ENCODE peak calls at places on chromosomes 12 and 14, in ten cellular contexts. B is transverse colon, K is H1, P is sigmoid colon, Y is GM23338, L is GM12878, T is stomach, Z is upper lobe of left lung, F is suprapubic skin, C is K562. D is an unnamed sample.
A peak's percentile ranks its signal among the peaks of the same experiment; 100 is the strongest.

GRCh38 chr14:65784574-65784973 is 372.0 kb downstream of the FUT8 start:
- DNase-seq in Z (no peak), L (no peak), Y (no peak), K (no peak), B (no peak), P (no peak), T (no peak), C (no peak), F (no peak), D (peak; percentile 52)

GRCh38 chr12:109202770-109203169 is 86.4 kb downstream of the ACACB start:
- DNase-seq in F (no peak), Y (no peak), C (no peak), T (no peak), Z (no peak), K (no peak), P (peak; percentile 6), B (no peak), L (no peak), D (no peak)

GRCh38 chr12:98578392-98578791 is 15.1 kb upstream of the SLC25A3 start:
- DNase-seq in T (no peak), Z (no peak), C (no peak), K (no peak), L (no peak), B (peak; percentile 23), P (no peak), F (no peak), Y (no peak), D (no peak)

GRCh38 chr12:51443573-51443972 is 18.9 kb downstream of the SLC4A8 start:
- DNase-seq in Y (no peak), T (no peak), F (no peak), C (no peak), K (no peak), L (no peak), P (no peak), B (no peak), Z (no peak), D (no peak)

GRCh38 chr14:31435276-31435675 is 14.9 kb upstream of the HEATR5A start:
- DNase-seq in Z (no peak), F (no peak), B (no peak), Y (no peak), L (no peak), C (no peak), T (no peak), P (no peak), K (no peak), D (no peak)

GRCh38 chr14:74242055-74243042 is 3.1 kb downstream of the VSX2 start:
- DNase-seq in Z (no peak), K (no peak), F (no peak), B (no peak), T (no peak), Y (peak; percentile 50), L (no peak), P (no peak), C (no peak), D (no peak)

GRCh38 chr12:92654929-92655328 is 47.9 kb upstream of the PLEKHG7 start:
- DNase-seq in Z (no peak), P (no peak), B (no peak), C (no peak), T (no peak), L (no peak), K (no peak), Y (no peak), F (no peak), D (no peak)

GRCh38 chr12:110307372-110307771 is 26.3 kb downstream of the ATP2A2 start:
- DNase-seq in T (no peak), B (no peak), K (no peak), Z (no peak), P (no peak), L (no peak), Y (no peak), C (no peak), F (no peak), D (no peak)

GRCh38 chr12:67826946-67827719 is 162.1 kb upstream of the IFNG-AS1 start:
- DNase-seq in B (peak; percentile 14), Z (no peak), T (no peak), Y (no peak), P (no peak), F (no peak), K (no peak), L (no peak), C (no peak), D (no peak)

GRCh38 chr14:104794099-104794498 is 1.4 kb downstream of the AKT1 start:
- DNase-seq in F (no peak), B (peak; percentile 68), L (no peak), Z (peak; percentile 86), P (no peak), C (peak; percentile 61), T (peak; percentile 52), K (peak; percentile 92), Y (no peak), D (no peak)

GRCh38 chr14:55704654-55705053 is 124.6 kb downstream of the KTN1 start:
- DNase-seq in L (no peak), C (no peak), T (no peak), F (no peak), B (no peak), Y (no peak), Z (no peak), K (no peak), P (no peak), D (no peak)

GRCh38 chr12:62848418-62848817 is 86.5 kb downstream of the PPM1H start:
- DNase-seq in K (no peak), F (no peak), B (no peak), L (peak; percentile 3), C (no peak), Y (no peak), Z (no peak), P (no peak), T (no peak), D (no peak)

DNA sequence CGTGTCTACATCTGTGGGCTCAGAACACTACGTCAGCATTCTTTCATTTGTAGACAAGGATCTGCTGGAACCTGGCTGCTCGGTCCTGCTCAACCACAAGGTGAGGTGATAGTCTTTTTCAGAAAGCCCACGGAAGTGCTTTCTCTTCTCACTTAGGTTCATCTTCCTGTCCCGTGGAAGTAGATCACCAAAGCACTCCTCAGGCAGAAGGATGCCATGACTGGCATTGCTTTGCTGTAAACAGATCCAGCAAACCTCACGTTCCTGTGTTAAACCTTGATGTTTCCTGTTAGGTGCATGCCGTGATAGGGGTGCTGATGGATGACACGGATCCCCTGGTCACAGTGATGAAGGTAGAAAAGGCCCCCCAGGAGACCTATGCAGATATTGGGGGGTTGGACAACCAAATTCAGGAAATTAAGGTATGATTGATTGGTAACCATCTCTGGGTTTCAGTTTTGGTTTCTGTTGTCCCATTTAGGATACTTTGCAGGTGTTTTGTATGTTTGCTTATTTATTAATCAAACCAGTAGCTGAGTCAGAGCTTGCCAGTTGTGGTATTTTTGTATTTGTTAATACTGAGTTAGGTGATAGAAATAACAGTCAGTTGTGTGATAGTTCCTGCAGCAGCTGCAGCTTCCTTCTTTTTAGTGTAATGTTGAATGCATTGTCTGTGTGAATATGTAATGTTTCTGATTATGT is 7.5 kb downstream of the PSMC1 start:
- DNase-seq in B (no peak), T (no peak), P (no peak), F (no peak), L (no peak), Z (no peak), C (no peak), Y (no peak), K (no peak), D (no peak)
- H3K4me3 ChIP-seq in B (no peak overlapping the region), T (no peak overlapping the region), P (no peak overlapping the region), F (no peak overlapping the region), L (no peak overlapping the region), Z (no peak overlapping the region), C (no peak overlapping the region), Y (no peak overlapping the region), K (no peak overlapping the region), D (no peak overlapping the region)

DNA sequence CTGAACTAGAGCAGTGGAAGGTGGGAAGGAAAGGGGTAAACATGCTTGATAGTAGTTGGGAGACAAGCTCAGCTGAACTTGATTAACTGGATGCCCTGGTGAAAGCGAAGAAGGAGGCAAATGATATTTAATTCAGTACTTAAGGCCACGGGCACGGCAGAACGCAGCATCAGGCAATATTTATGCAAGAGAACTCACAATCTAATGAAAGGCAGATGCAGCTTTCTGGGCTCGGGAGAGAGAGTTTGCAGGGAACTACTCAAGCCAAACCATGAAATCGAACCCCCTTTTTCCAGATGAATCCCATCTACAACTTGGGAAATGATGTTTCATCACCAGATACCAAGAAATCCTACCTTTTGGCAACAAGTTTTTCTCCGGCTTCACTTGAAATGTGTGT is 3.5 kb upstream of the CNIH1 start:
- DNase-seq in B (no peak), T (no peak), P (no peak), Y (no peak), F (no peak), C (no peak), Z (no peak), L (no peak), K (no peak), D (no peak)
- H3K27ac ChIP-seq in B (no peak overlapping the region), T (no peak overlapping the region), P (no peak overlapping the region), Y (no peak overlapping the region), F (no peak overlapping the region), C (no peak overlapping the region), Z (no peak overlapping the region), L (no peak overlapping the region), K (no peak overlapping the region), D (peak overlapping the region; percentile 43)

GRCh38 chr12:76383988-76384387 is 35.8 kb upstream of the BBS10 start:
- DNase-seq in F (no peak), Y (no peak), P (no peak), C (no peak), B (no peak), K (no peak), T (no peak), Z (no peak), L (no peak), D (no peak)

GRCh38 chr12:76391461-76391860 is 43.2 kb upstream of the BBS10 start:
- DNase-seq in Z (no peak), T (no peak), L (no peak), C (no peak), Y (no peak), K (no peak), F (no peak), P (no peak), B (no peak), D (no peak)

GRCh38 chr12:76384560-76384959 is 36.3 kb upstream of the BBS10 start:
- DNase-seq in F (no peak), T (no peak), K (no peak), Y (no peak), Z (no peak), C (no peak), B (no peak), P (no peak), L (no peak), D (no peak)

DNA sequence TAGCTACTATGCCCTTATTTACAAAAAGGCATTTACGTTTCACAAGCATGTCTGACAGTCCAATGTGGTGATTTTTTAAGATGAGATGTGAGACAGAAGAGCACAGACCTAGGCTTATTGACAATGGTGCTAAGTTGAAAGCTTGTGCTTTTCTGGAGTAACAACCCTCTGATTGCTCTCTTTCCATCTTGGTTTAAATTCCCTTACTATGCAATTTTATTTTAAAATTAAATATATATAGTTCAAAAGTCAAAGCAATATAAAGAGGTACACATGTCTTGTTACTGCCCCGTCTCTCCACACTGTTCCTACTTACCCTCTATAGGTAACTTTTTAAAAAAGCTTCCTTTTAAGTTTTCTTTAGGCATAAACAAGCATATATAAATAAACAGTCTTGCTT is 39.4 kb upstream of the BBS10 start:
- DNase-seq in P (no peak), B (no peak), C (no peak), L (no peak), F (no peak), Y (no peak), T (no peak), K (no peak), Z (no peak), D (no peak)
- TF ChIP-seq POLR2AphosphoS5 in P (no peak), B (no peak), C (no peak), L (no peak), F (no peak), Y (no peak), T (no peak), K (no peak), Z (no peak), D (no peak)

GRCh38 chr12:55972045-55972843 is 1.6 kb upstream of the RAB5B start:
- DNase-seq in Z (no peak), Y (peak; percentile 46), P (peak; percentile 40), B (no peak), K (no peak), F (no peak), C (peak; percentile 41), L (no peak), T (no peak), D (no peak)
- H3K4me3 ChIP-seq in Z (peak overlapping the region; percentile 58), Y (peak overlapping the region; percentile 47), P (no peak overlapping the region), B (no peak overlapping the region), K (peak overlapping the region; percentile 41), F (peak overlapping the region; percentile 84), C (peak overlapping the region; percentile 47), L (peak overlapping the region; percentile 82), T (peak overlapping the region; percentile 48), D (peak overlapping the region; percentile 100)

D was measured in SK-N-MC.